ENCODE peak calls at places on chromosomes 12 and 14, in eight cellular contexts. C is CD4-positive, CD25-positive, alpha-beta regulatory T cell; A is mucosa of descending colon; F is transverse colon; G is CD8-positive, alpha-beta T cell; Y is spleen; O is aorta; L is left ventricle myocardium inferior. T is an unnamed sample.

GRCh38 chr12:26870491-26871419 is 37.8 kb upstream of the ITPR2 start:
- DNase-seq in L (peak; percentile 36), C (no peak), G (no peak), A (peak; percentile 32), O (no peak), Y (no peak), F (peak; percentile 19), T (peak; percentile 46)

GRCh38 chr14:51328089-51328941 is 88.3 kb downstream of the TMX1 start:
- DNase-seq in G (no peak), Y (no peak), A (no peak), L (no peak), F (no peak), O (peak; percentile 52), C (peak; percentile 68), T (no peak)

GRCh38 chr12:94010307-94010706 is 138.1 kb upstream of the PLXNC1 start:
- DNase-seq in F (no peak), Y (no peak), L (no peak), G (no peak), O (no peak), C (no peak), A (no peak), T (peak; percentile 30)

GRCh38 chr14:29650554-29651269 is 276.9 kb downstream of the PRKD1 start:
- DNase-seq in O (no peak), C (no peak), F (no peak), Y (no peak), L (no peak), A (no peak), G (no peak), T (no peak)

GRCh38 chr12:6766651-6767300 is 613 bp downstream of the PTMS start:
- DNase-seq in F (peak; percentile 83), L (peak; percentile 85), Y (peak; percentile 94), G (peak; percentile 44), A (peak; percentile 83), O (peak; percentile 87), C (peak; percentile 43), T (peak; percentile 63)

GRCh38 chr14:64992328-64992885 is 5.7 kb downstream of the FNTB start:
- DNase-seq in G (no peak), C (no peak), F (no peak), Y (no peak), O (no peak), A (no peak), L (no peak), T (no peak)

GRCh38 chr12:132514216-132514820 is 24.4 kb downstream of the FBRSL1 start:
- DNase-seq in L (no peak), G (no peak), O (no peak), A (no peak), F (no peak), Y (no peak), C (no peak), T (no peak)

GRCh38 chr12:84842406-84843013 is 70.1 kb downstream of the SLC6A15 start:
- DNase-seq in G (no peak), O (no peak), Y (no peak), F (no peak), L (no peak), A (peak; percentile 35), C (peak; percentile 36), T (peak; percentile 2)

GRCh38 chr12:13941258-13942249 is 39.8 kb downstream of the GRIN2B start:
- DNase-seq in Y (no peak), L (no peak), O (no peak), A (peak; percentile 86), C (peak; percentile 10), F (peak; percentile 78), G (no peak), T (peak; percentile 89)

GRCh38 chr12:52324068-52324444 is 2.9 kb upstream of the KRT83 start:
- DNase-seq in F (no peak), O (no peak), G (no peak), L (no peak), A (no peak), Y (peak; percentile 44), C (no peak), T (no peak)

GRCh38 chr14:28375295-28375694 is 391.3 kb upstream of the FOXG1 start:
- DNase-seq in L (no peak), O (no peak), A (peak; percentile 2), F (no peak), C (no peak), G (no peak), Y (no peak), T (no peak)

GRCh38 chr12:130137141-130138018 is 24.9 kb upstream of the FZD10 start:
- DNase-seq in G (no peak), C (no peak), A (no peak), Y (no peak), L (no peak), O (no peak), F (no peak), T (no peak)

GRCh38 chr12:67827820-67828383 is 161.3 kb upstream of the IFNG-AS1 start:
- DNase-seq in O (peak; percentile 50), F (peak; percentile 32), C (peak; percentile 27), G (peak; percentile 30), L (no peak), A (peak; percentile 28), Y (no peak), T (peak; percentile 72)

GRCh38 chr12:59372971-59373370 is 222.9 kb upstream of the SLC16A7 start:
- DNase-seq in A (peak; percentile 24), Y (no peak), G (no peak), L (no peak), O (no peak), F (no peak), C (no peak), T (no peak)

GRCh38 chr14:92883066-92883465 is 39.9 kb upstream of the CHGA start:
- DNase-seq in Y (no peak), G (no peak), O (no peak), C (no peak), A (no peak), L (no peak), F (no peak), T (no peak)

GRCh38 chr14:30389134-30389900 is 169.6 kb upstream of the G2E3 start:
- DNase-seq in F (no peak), C (no peak), G (no peak), A (no peak), L (peak; percentile 24), Y (no peak), O (peak; percentile 60), T (no peak)

GRCh38 chr14:59282366-59282765 is 93.9 kb downstream of the DAAM1 start:
- DNase-seq in Y (no peak), F (no peak), O (no peak), A (no peak), L (no peak), G (no peak), C (no peak), T (no peak)

GRCh38 chr14:67674139-67674479 is 323 bp downstream of the VTI1B start:
- DNase-seq in A (peak; percentile 80), C (peak; percentile 48), F (peak; percentile 78), L (peak; percentile 75), Y (peak; percentile 93), G (peak; percentile 50), O (peak; percentile 81), T (peak; percentile 76)

GRCh38 chr14:102699416-102700110 is 77.7 kb upstream of the TRAF3 start:
- DNase-seq in C (no peak), A (no peak), Y (no peak), F (no peak), G (no peak), L (no peak), O (no peak), T (no peak)

GRCh38 chr12:132154341-132154761 is 10.1 kb downstream of the NOC4L start:
- DNase-seq in L (peak; percentile 11), F (no peak), C (no peak), A (no peak), O (peak; percentile 43), G (peak; percentile 25), Y (peak; percentile 59), T (peak; percentile 27)

GRCh38 chr14:99742074-99742473 is 51.1 kb upstream of the EML1 start:
- DNase-seq in O (no peak), L (no peak), A (no peak), Y (no peak), C (no peak), G (no peak), F (no peak), T (no peak)

GRCh38 chr12:69555461-69555860 is 29.8 kb upstream of the CCT2 start:
- DNase-seq in C (no peak), O (no peak), G (no peak), L (no peak), A (no peak), F (no peak), Y (no peak), T (no peak)

GRCh38 chr12:50058743-50059312 is 1.4 kb downstream of the ASIC1 start:
- DNase-seq in A (no peak), Y (no peak), G (peak; percentile 43), L (no peak), F (no peak), O (no peak), C (peak; percentile 53), T (no peak)

GRCh38 chr12:42862055-42862454 is 272.5 kb upstream of the PRICKLE1 start:
- DNase-seq in F (no peak), Y (no peak), O (no peak), L (no peak), C (no peak), G (no peak), A (no peak), T (no peak)

GRCh38 chr12:46362895-46363581 is 9.5 kb downstream of the SLC38A2 start:
- DNase-seq in O (no peak), A (no peak), F (no peak), C (no peak), G (no peak), Y (no peak), L (no peak), T (no peak)
- H3K36me3 ChIP-seq in O (peaks cover 6% of the 10 kb centered on the region), A (peaks cover 17% of the 10 kb centered on the region), F (no peaks in the 10 kb centered on the region), C (peaks cover 94% of the 10 kb centered on the region), G (peaks cover 76% of the 10 kb centered on the region), Y (peaks cover 100% of the 10 kb centered on the region), L (peaks cover 95% of the 10 kb centered on the region), T (peaks cover 33% of the 10 kb centered on the region)

GRCh38 chr14:68956728-68957127 is 22.4 kb downstream of the ACTN1 start:
- DNase-seq in A (no peak), O (peak; percentile 8), L (no peak), Y (no peak), C (no peak), F (no peak), G (no peak), T (no peak)
- H3K4me1 ChIP-seq in A (peaks cover 38% of the 10 kb centered on the region), O (peaks cover 6% of the 10 kb centered on the region), L (peaks cover 89% of the 10 kb centered on the region), Y (peaks cover 24% of the 10 kb centered on the region), C (peaks cover 15% of the 10 kb centered on the region), F (peaks cover 87% of the 10 kb centered on the region), G (peaks cover 95% of the 10 kb centered on the region), T (peaks cover 32% of the 10 kb centered on the region)

GRCh38 chr12:108803428-108804105 is 53.8 kb downstream of the SSH1 start:
- DNase-seq in G (peak; percentile 62), F (peak; percentile 82), A (peak; percentile 90), L (peak; percentile 51), O (peak; percentile 79), Y (peak; percentile 78), C (peak; percentile 79), T (peak; percentile 83)
- H3K36me3 ChIP-seq in G (peaks cover 26% of the 10 kb centered on the region), F (no peaks in the 10 kb centered on the region), A (peaks cover 8% of the 10 kb centered on the region), L (peaks cover 68% of the 10 kb centered on the region), O (peaks cover 15% of the 10 kb centered on the region), Y (peaks cover 94% of the 10 kb centered on the region), C (peaks cover 53% of the 10 kb centered on the region), T (peaks cover 11% of the 10 kb centered on the region)

DNA sequence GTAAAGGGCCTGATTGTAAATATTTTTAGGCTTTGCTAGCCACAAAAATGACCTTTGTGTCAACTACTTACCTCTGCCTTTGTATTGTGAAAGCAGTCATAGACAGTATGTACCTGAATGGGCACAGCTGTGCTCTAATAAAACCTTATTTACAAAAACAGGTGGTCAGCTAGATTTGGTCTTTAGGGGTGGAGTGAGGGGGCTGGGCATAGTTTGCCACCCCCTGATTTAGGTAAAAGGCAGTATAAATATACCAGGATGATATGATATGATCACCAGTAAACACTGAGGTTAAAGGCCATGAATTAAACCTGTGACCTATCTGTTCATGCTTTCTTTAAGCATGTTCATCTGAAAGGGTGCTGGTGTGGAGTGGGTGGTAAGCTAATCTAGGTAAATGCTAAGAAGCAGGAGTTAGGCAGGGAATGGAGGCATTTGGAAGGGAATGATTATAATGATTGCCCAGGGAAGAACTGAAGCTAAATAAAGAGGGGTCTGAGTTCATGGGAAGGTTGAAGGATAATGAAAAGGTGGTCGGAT is 77.1 kb upstream of the BCAT1 start:
- DNase-seq in F (no peak), O (no peak), L (no peak), Y (no peak), C (no peak), G (no peak), A (no peak), T (no peak)
- H3K4me1 ChIP-seq in F (no peaks in the 10 kb centered on the region), O (no peaks in the 10 kb centered on the region), L (no peaks in the 10 kb centered on the region), Y (no peaks in the 10 kb centered on the region), C (no peaks in the 10 kb centered on the region), G (no peaks in the 10 kb centered on the region), A (no peaks in the 10 kb centered on the region), T (no peaks in the 10 kb centered on the region)